ENCODE peak calls at places on chromosomes 16 and 17, in seven cellular contexts. H is Right ventricle myocardium superior; S is SK-N-SH treated with all-trans-retinoic acid at 6 μM for 48 hours; M is stimulated activated naive CD8-positive, alpha-beta T cell treated with anti-CD3 and anti-CD28 coated beads, Interleukin-15, Interleukin-2, amounts not matched to agents 100 U/mL and 50 U/mL, for 24 hours; L is heart right ventricle; V is left lung; E is left colon. Z is an unnamed sample.

GRCh38 chr17:4476512-4477070 is 22.1 kb upstream of the SPNS2 start:
- ATAC-seq in E (peak), L (no peak), H (no peak), S (no peak), M (no peak), V (peak), Z (peak)

GRCh38 chr17:10041916-10042588 is 137.0 kb upstream of the RCVRN start:
- ATAC-seq in M (peak), E (no peak), S (no peak), L (peak), H (peak), V (peak), Z (no peak)

GRCh38 chr16:17887963-17888362 is 417.2 kb upstream of the XYLT1 start:
- ATAC-seq in M (no peak), E (no peak), H (no peak), L (no peak), V (no peak), S (peak), Z (no peak)

GRCh38 chr16:86088816-86089215 is 189.9 kb downstream of the IRF8 start:
- ATAC-seq in L (no peak), E (no peak), V (no peak), M (no peak), S (no peak), H (no peak), Z (no peak)

GRCh38 chr16:17963185-17963836 is 373.2 kb downstream of the NPIPA8 start:
- ATAC-seq in H (no peak), V (no peak), E (no peak), L (no peak), S (no peak), M (no peak), Z (no peak)

GRCh38 chr17:71941920-71942319 is 178.9 kb upstream of the SOX9 start:
- ATAC-seq in E (peak), S (no peak), V (no peak), H (no peak), M (no peak), L (no peak), Z (no peak)

GRCh38 chr17:78041401-78042179 is 83.1 kb downstream of the TNRC6C start:
- ATAC-seq in V (peak), H (peak), M (no peak), S (peak), E (peak), L (peak), Z (no peak)

GRCh38 chr16:46715769-46716305 is 26.4 kb downstream of the ORC6 start:
- ATAC-seq in V (no peak), H (peak), E (no peak), S (no peak), L (peak), M (no peak), Z (no peak)

GRCh38 chr17:41772586-41773189 is 13.8 kb downstream of the JUP start:
- ATAC-seq in M (no peak), H (no peak), L (no peak), S (no peak), E (peak), V (no peak), Z (no peak)

GRCh38 chr17:19328441-19329061 is 34.0 kb downstream of the B9D1 start:
- ATAC-seq in V (no peak), E (peak), L (no peak), H (peak), S (no peak), M (no peak), Z (no peak)

GRCh38 chr17:51221322-51221721 is 38.5 kb downstream of the MBTD1 start:
- ATAC-seq in H (no peak), E (no peak), M (no peak), V (no peak), S (no peak), L (no peak), Z (no peak)

GRCh38 chr16:84362410-84362809 is 5.9 kb upstream of the ATP2C2 start:
- ATAC-seq in S (no peak), L (no peak), H (no peak), M (no peak), V (no peak), E (peak), Z (no peak)

GRCh38 chr17:49223517-49224197 is 6.9 kb downstream of the PHOSPHO1 start:
- ATAC-seq in H (peak), S (peak), E (peak), V (peak), L (no peak), M (peak), Z (peak)

GRCh38 chr16:85961988-85962915 is 63.3 kb downstream of the IRF8 start:
- ATAC-seq in M (no peak), V (no peak), E (no peak), L (no peak), S (no peak), H (no peak), Z (no peak)

GRCh38 chr16:82405696-82406095 is 221.1 kb upstream of the CDH13 start:
- ATAC-seq in E (no peak), V (no peak), L (no peak), M (no peak), H (no peak), S (no peak), Z (no peak)

GRCh38 chr17:73196500-73196899 is 3.6 kb downstream of the COG1 start:
- ATAC-seq in E (peak), V (no peak), L (no peak), S (no peak), H (no peak), M (no peak), Z (peak)

GRCh38 chr16:68658258-68658973 is 13.3 kb downstream of the CDH3 start:
- ATAC-seq in H (no peak), V (peak), S (no peak), M (no peak), L (no peak), E (peak), Z (peak)

GRCh38 chr16:15795615-15796014 is 61.2 kb downstream of the MYH11 start:
- ATAC-seq in H (no peak), M (no peak), V (no peak), L (no peak), E (no peak), S (no peak), Z (no peak)

GRCh38 chr17:8151641-8152111 is 528 bp downstream of the PER1 start:
- ATAC-seq in L (peak), E (no peak), S (no peak), M (no peak), V (peak), H (peak), Z (peak)

GRCh38 chr17:50584749-50585148 is 24.2 kb downstream of the CACNA1G start:
- ATAC-seq in S (no peak), E (no peak), H (no peak), L (no peak), V (peak), M (no peak), Z (peak)

GRCh38 chr17:17214646-17215436 is 8.7 kb upstream of the PLD6 start:
- ATAC-seq in H (no peak), E (no peak), V (no peak), L (no peak), M (no peak), S (no peak), Z (no peak)

GRCh38 chr17:41870627-41871026 is 5.4 kb upstream of the KLHL11 start:
- ATAC-seq in M (no peak), L (no peak), V (no peak), S (no peak), E (no peak), H (no peak), Z (no peak)

GRCh38 chr17:18185391-18185790 is 1.8 kb downstream of the ALKBH5 start:
- ATAC-seq in M (no peak), E (no peak), L (no peak), H (no peak), S (peak), V (no peak), Z (no peak)

GRCh38 chr17:47987240-47987835 is 16.4 kb downstream of the CDK5RAP3 start:
- ATAC-seq in E (peak), L (no peak), S (peak), V (peak), H (peak), M (no peak), Z (peak)